ENCODE peak calls at places on chromosomes 13 and 19, in six cellular contexts. X is transverse colon; Z is heart left ventricle; N is CD4-positive, alpha-beta memory T cell; B is neural progenitor cell; A is kidney. G is an unnamed sample.

GRCh38 chr13:97255515-97255999 is 33.4 kb downstream of the MBNL2 start:
- DNase-seq in X (no peak), Z (no peak), N (no peak), B (no peak), A (no peak), G (no peak)

GRCh38 chr13:99237981-99238662 is 20.1 kb downstream of the GPR18 start:
- DNase-seq in X (no peak), Z (no peak), N (peak; percentile 42), B (no peak), A (no peak), G (no peak)

GRCh38 chr13:48654511-48654910 is 782 bp downstream of the CYSLTR2 start:
- DNase-seq in X (no peak), Z (no peak), N (no peak), B (no peak), A (no peak), G (no peak)

GRCh38 chr13:94217370-94217769 is 262.1 kb downstream of the DCT start:
- DNase-seq in X (no peak), Z (no peak), N (no peak), B (no peak), A (no peak), G (no peak)

GRCh38 chr13:76829572-76830327 is 56.5 kb downstream of the KCTD12 start:
- DNase-seq in X (no peak), Z (peak; percentile 55), N (no peak), B (no peak), A (peak; percentile 82), G (no peak)

GRCh38 chr19:38740932-38741331 is 3.3 kb downstream of the CAPN12 start:
- DNase-seq in X (no peak), Z (no peak), N (no peak), B (no peak), A (no peak), G (no peak)

GRCh38 chr19:5718579-5719273 is 1.2 kb downstream of the LONP1 start:
- DNase-seq in X (no peak), Z (no peak), N (no peak), B (no peak), A (no peak), G (peak; percentile 47)

GRCh38 chr13:34104853-34105252 is 286.9 kb downstream of the RFC3 start:
- DNase-seq in X (no peak), Z (no peak), N (no peak), B (no peak), A (no peak), G (no peak)

GRCh38 chr13:107808388-107808787 is 406.9 kb downstream of the LIG4 start:
- DNase-seq in X (no peak), Z (no peak), N (no peak), B (no peak), A (no peak), G (no peak)

GRCh38 chr19:2076481-2077082 is 19.5 kb downstream of the MOB3A start:
- DNase-seq in X (no peak), Z (no peak), N (no peak), B (no peak), A (peak; percentile 75), G (no peak)
- H3K4me3 ChIP-seq in X (no peak overlapping the region), Z (no peak overlapping the region), N (no peak overlapping the region), B (no peak overlapping the region), A (no peak overlapping the region), G (no peak overlapping the region)

GRCh38 chr13:36862002-36862706 is 43.1 kb downstream of the RFXAP start:
- DNase-seq in X (no peak), Z (no peak), N (no peak), B (no peak), A (no peak), G (no peak)
- H3K36me3 ChIP-seq in X (no peaks in the 10 kb centered on the region), Z (no peaks in the 10 kb centered on the region), N (no peaks in the 10 kb centered on the region), B (no peaks in the 10 kb centered on the region), A (peaks cover 6% of the 10 kb centered on the region), G (no peaks in the 10 kb centered on the region)

GRCh38 chr19:36849701-36850645 is 703 bp upstream of the ZNF345 start:
- DNase-seq in X (peak; percentile 93), Z (peak; percentile 92), N (peak; percentile 87), B (peak; percentile 96), A (peak; percentile 96), G (peak; percentile 92)

GRCh38 chr19:36850646-36851442 is at the start of gene ZNF345:
- DNase-seq in X (peak; percentile 90), Z (peak; percentile 92), N (peak; percentile 89), B (peak; percentile 99), A (peak; percentile 95), G (peak; percentile 89)

GRCh38 chr19:36847968-36848367 is 2.7 kb upstream of the ZNF345 start:
- DNase-seq in X (no peak), Z (no peak), N (no peak), B (no peak), A (no peak), G (no peak)

GRCh38 chr19:36851898-36852297 is 1.2 kb downstream of the ZNF345 start:
- DNase-seq in X (no peak), Z (no peak), N (no peak), B (no peak), A (no peak), G (no peak)
- H3K4me3 ChIP-seq in X (no peak overlapping the region), Z (peak overlapping the region; percentile 91), N (no peak overlapping the region), B (peak overlapping the region; percentile 73), A (peak overlapping the region; percentile 100), G (no peak overlapping the region)

GRCh38 chr13:37040789-37041188 is 18.7 kb downstream of the SUPT20H start:
- DNase-seq in X (no peak), Z (no peak), N (no peak), B (no peak), A (no peak), G (no peak)

GRCh38 chr13:37039908-37040307 is 19.6 kb downstream of the SUPT20H start:
- DNase-seq in X (no peak), Z (no peak), N (no peak), B (no peak), A (no peak), G (no peak)

DNA sequence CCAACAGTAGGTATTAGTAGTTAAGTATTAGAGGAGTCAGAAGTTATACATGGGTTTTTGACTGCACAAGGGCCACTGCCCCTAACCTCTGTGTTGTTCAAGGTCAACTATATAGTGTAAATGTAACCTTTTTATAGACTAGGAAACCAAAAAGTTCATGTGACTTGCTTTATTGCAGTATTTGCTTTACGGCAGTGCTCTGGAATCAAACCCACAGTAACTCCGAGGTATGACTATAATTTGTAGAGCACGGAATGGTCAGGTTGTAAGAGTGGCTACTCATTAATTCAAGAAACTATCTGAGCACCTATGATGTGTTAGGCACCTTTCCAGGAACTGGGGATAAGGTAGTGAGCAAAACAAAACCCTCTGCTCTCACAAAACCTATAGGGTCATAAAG is 22.3 kb downstream of the SUPT20H start:
- DNase-seq in X (no peak), Z (no peak), N (no peak), B (no peak), A (no peak), G (no peak)
- H3K36me3 ChIP-seq in X (no peaks in the 10 kb centered on the region), Z (peaks cover 100% of the 10 kb centered on the region), N (peaks cover 52% of the 10 kb centered on the region), B (peaks cover 8% of the 10 kb centered on the region), A (peaks cover 39% of the 10 kb centered on the region), G (peaks cover 31% of the 10 kb centered on the region)

DNA sequence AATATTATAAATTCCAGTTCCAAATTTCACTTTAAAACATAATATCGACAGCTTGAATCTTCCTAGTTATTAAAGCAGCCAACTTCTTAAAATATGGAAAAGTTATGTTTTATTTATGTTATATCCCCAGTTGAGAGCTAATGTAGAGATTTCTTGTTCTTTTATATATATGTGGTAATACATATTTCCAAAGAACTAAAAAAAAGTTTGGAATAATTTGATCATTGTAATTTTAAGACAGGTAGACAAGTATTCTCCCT is 781 bp upstream of the TBC1D4 start:
- DNase-seq in X (no peak), Z (no peak), N (no peak), B (no peak), A (no peak), G (no peak)
- H3K4me3 ChIP-seq in X (peak overlapping the region; percentile 92), Z (peak overlapping the region; percentile 86), N (no peak overlapping the region), B (peak overlapping the region; percentile 72), A (peak overlapping the region; percentile 72), G (peak overlapping the region; percentile 80)

DNA sequence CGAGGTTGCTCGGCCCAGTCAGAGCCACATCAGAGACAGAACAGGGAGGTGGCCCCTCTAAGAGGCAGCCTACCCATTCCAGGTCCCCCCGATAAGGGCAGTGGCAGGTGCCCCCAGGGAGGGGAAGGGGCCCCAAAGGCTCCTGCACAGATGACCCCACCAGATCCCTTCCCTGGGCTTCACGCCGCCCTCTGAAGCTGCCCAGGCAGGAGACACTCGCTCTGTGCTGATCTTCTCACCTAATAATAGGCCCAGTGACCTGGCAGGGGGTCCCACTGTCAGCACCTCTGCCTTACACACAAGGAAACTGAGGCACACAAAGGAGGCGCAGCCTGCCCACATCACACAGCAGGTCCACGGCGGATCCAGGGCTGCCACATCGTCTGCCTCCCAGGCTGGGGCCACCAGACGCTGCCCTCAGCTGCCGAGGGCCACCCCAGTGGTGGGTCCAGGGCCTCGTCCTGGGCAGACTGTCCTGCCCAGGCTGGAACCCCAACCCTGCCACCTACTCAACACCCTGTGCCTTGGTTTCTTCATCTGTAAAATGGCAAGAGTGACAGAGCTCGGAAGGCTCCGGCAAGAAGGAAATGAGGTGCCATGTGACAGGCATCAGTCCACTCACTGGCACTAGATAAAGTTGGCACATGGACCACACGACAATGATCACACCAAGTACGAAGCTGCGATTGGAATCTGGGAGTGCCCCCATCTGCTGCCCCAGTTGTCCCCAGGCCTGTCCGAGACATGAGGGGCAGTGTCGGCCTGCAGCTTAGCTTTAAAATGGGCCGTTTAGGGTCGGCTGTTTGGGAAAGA is 56.5 kb downstream of the KLF2 start:
- DNase-seq in X (no peak), Z (no peak), N (no peak), B (no peak), A (peak; percentile 70), G (no peak)
- H3K36me3 ChIP-seq in X (no peaks in the 10 kb centered on the region), Z (peaks cover 39% of the 10 kb centered on the region), N (peaks cover 16% of the 10 kb centered on the region), B (no peaks in the 10 kb centered on the region), A (peaks cover 36% of the 10 kb centered on the region), G (peaks cover 12% of the 10 kb centered on the region)

GRCh38 chr19:40279120-40279551 is 6.0 kb downstream of the AKT2 start:
- DNase-seq in X (peak; percentile 26), Z (peak; percentile 81), N (no peak), B (no peak), A (peak; percentile 90), G (no peak)
- H3K4me3 ChIP-seq in X (no peak overlapping the region), Z (peak overlapping the region; percentile 35), N (no peak overlapping the region), B (no peak overlapping the region), A (no peak overlapping the region), G (no peak overlapping the region)

GRCh38 chr13:73092831-73093230 is 34.0 kb downstream of the KLF5 start:
- DNase-seq in X (no peak), Z (no peak), N (no peak), B (no peak), A (no peak), G (no peak)
- H3K36me3 ChIP-seq in X (no peaks in the 10 kb centered on the region), Z (no peaks in the 10 kb centered on the region), N (no peaks in the 10 kb centered on the region), B (no peaks in the 10 kb centered on the region), A (no peaks in the 10 kb centered on the region), G (no peaks in the 10 kb centered on the region)

GRCh38 chr19:55581828-55582223 is 1.2 kb upstream of the ZNF579 start:
- DNase-seq in X (no peak), Z (no peak), N (no peak), B (no peak), A (no peak), G (no peak)
- H3K4me3 ChIP-seq in X (no peak overlapping the region), Z (no peak overlapping the region), N (no peak overlapping the region), B (no peak overlapping the region), A (peak overlapping the region; percentile 34), G (no peak overlapping the region)

G was measured in H7.